ENCODE peak calls at places on chromosome 14, in nine cellular contexts. G, J, U, A, W, N, M, D and L are unnamed samples.

GRCh38 chr14:98606041-98606640 is 665.9 kb downstream of the BCL11B start:
- DNase-seq in G (no peak), A (no peak), U (no peak), W (no peak), J (no peak), N (no peak), D (no peak), M (no peak), L (no peak)

GRCh38 chr14:76473381-76474263 is 97.7 kb downstream of the ESRRB start:
- DNase-seq in U (no peak), N (no peak), M (no peak), G (no peak), A (no peak), D (no peak), W (no peak), J (no peak), L (no peak)

GRCh38 chr14:93752980-93753561 is 35.2 kb downstream of the PRIMA1 start:
- DNase-seq in W (no peak), J (no peak), M (no peak), G (no peak), D (no peak), A (no peak), U (no peak), N (no peak), L (no peak)

GRCh38 chr14:78805586-78805985 is 635.4 kb downstream of the NRXN3 start:
- DNase-seq in N (no peak), W (no peak), A (no peak), M (no peak), J (peak), U (no peak), G (no peak), D (no peak), L (no peak)

GRCh38 chr14:38481939-38482678 is 226.2 kb upstream of the CLEC14A start:
- DNase-seq in D (no peak), M (no peak), W (no peak), A (no peak), J (no peak), U (peak), N (no peak), G (no peak), L (peak)

GRCh38 chr14:95321201-95321600 is 1.5 kb upstream of the CLMN start:
- DNase-seq in N (no peak), U (no peak), M (no peak), J (no peak), G (no peak), A (no peak), D (no peak), W (no peak), L (no peak)

GRCh38 chr14:92527724-92528123 is 14.1 kb downstream of the RIN3 start:
- DNase-seq in J (no peak), W (no peak), U (no peak), D (no peak), M (no peak), N (no peak), G (no peak), A (peak), L (no peak)

GRCh38 chr14:36647827-36648753 is 13.6 kb upstream of the PAX9 start:
- DNase-seq in W (no peak), M (no peak), U (peak), A (peak), D (no peak), N (no peak), J (peak), G (no peak), L (peak)

GRCh38 chr14:64113279-64113678 is 180.9 kb downstream of the ESR2 start:
- DNase-seq in M (no peak), U (no peak), A (no peak), G (peak), W (no peak), J (peak), N (no peak), D (no peak), L (peak)

GRCh38 chr14:104788873-104789663 is 6.5 kb downstream of the AKT1 start:
- DNase-seq in M (no peak), W (no peak), G (no peak), D (no peak), U (no peak), N (no peak), J (no peak), A (no peak), L (no peak)

GRCh38 chr14:103031566-103031911 is 25.8 kb downstream of the CDC42BPB start:
- DNase-seq in J (no peak), W (no peak), G (no peak), A (no peak), D (no peak), N (no peak), U (no peak), M (no peak), L (no peak)

GRCh38 chr14:100526632-100527031 is 60.6 kb downstream of the BEGAIN start:
- DNase-seq in N (no peak), U (no peak), J (no peak), D (no peak), A (no peak), W (no peak), M (peak), G (no peak), L (no peak)

GRCh38 chr14:86673523-86673969 is 1143.6 kb downstream of the FLRT2 start:
- DNase-seq in G (no peak), A (no peak), D (no peak), U (no peak), M (no peak), W (no peak), J (peak), N (no peak), L (no peak)

GRCh38 chr14:93691042-93691780 is 97.1 kb downstream of the PRIMA1 start:
- DNase-seq in W (no peak), D (no peak), A (no peak), U (no peak), J (no peak), N (no peak), M (no peak), G (no peak), L (no peak)

GRCh38 chr14:30874999-30875787 is 834 bp downstream of the COCH start:
- DNase-seq in N (peak), U (no peak), M (no peak), D (no peak), J (peak), A (peak), W (no peak), G (no peak), L (no peak)

GRCh38 chr14:53793790-53794560 is 162.7 kb downstream of the BMP4 start:
- DNase-seq in D (no peak), N (no peak), U (peak), A (no peak), M (no peak), J (no peak), G (no peak), W (no peak), L (peak)

GRCh38 chr14:47678993-47679392 is 3.6 kb upstream of the MDGA2 start:
- DNase-seq in W (no peak), D (no peak), A (no peak), U (no peak), J (no peak), G (no peak), M (no peak), N (no peak), L (no peak)

GRCh38 chr14:37363661-37364060 is 165.9 kb downstream of the MIPOL1 start:
- DNase-seq in A (no peak), J (no peak), D (no peak), W (no peak), N (no peak), U (no peak), M (no peak), G (no peak), L (no peak)

GRCh38 chr14:35331605-35332516 is 39.7 kb downstream of the PSMA6 start:
- DNase-seq in J (no peak), G (no peak), U (no peak), M (peak), D (no peak), W (no peak), N (peak), A (no peak), L (no peak)

GRCh38 chr14:53109028-53109687 is 44.0 kb downstream of the DDHD1 start:
- DNase-seq in D (no peak), W (no peak), N (peak), U (no peak), G (peak), A (peak), J (no peak), M (no peak), L (no peak)

GRCh38 chr14:23129759-23130316 is 10.8 kb upstream of the CEBPE start:
- DNase-seq in M (no peak), W (no peak), U (no peak), G (no peak), A (no peak), J (no peak), N (no peak), D (no peak), L (no peak)

GRCh38 chr14:79511146-79511545 is 700.2 kb downstream of the DIO2 start:
- DNase-seq in D (no peak), M (no peak), G (no peak), W (no peak), A (no peak), U (no peak), N (no peak), J (peak), L (no peak)

GRCh38 chr14:90019824-90020523 is 41.8 kb upstream of the KCNK13 start:
- DNase-seq in W (no peak), U (no peak), D (no peak), G (no peak), M (no peak), A (no peak), N (no peak), J (no peak), L (no peak)

GRCh38 chr14:105475916-105476845 is 1.6 kb downstream of the CRIP2 start:
- DNase-seq in D (no peak), J (no peak), M (peak), U (no peak), N (no peak), A (no peak), W (no peak), G (no peak), L (peak)

GRCh38 chr14:96584907-96585671 is 82.9 kb downstream of the PAPOLA start:
- DNase-seq in G (no peak), D (no peak), U (no peak), W (no peak), M (peak), A (no peak), J (no peak), N (no peak), L (no peak)

GRCh38 chr14:39395555-39396254 is 36.5 kb downstream of the FBXO33 start:
- DNase-seq in D (no peak), N (no peak), M (no peak), G (no peak), A (peak), J (no peak), W (no peak), U (no peak), L (no peak)

GRCh38 chr14:75967866-75968265 is 13.9 kb downstream of the TGFB3 start:
- DNase-seq in N (no peak), J (no peak), M (no peak), U (no peak), D (no peak), W (no peak), A (no peak), G (no peak), L (no peak)

GRCh38 chr14:53942970-53943750 is 13.5 kb downstream of the BMP4 start:
- DNase-seq in W (no peak), D (no peak), N (no peak), G (no peak), M (no peak), J (no peak), U (no peak), A (no peak), L (no peak)

GRCh38 chr14:104657114-104657524 is 32.3 kb upstream of the INF2 start:
- DNase-seq in N (peak), G (no peak), W (no peak), M (no peak), U (no peak), J (peak), A (no peak), D (no peak), L (no peak)

GRCh38 chr14:30267141-30267540 is 291.8 kb upstream of the G2E3 start:
- DNase-seq in N (no peak), M (no peak), D (no peak), G (no peak), J (no peak), A (no peak), U (no peak), W (no peak), L (no peak)